ENCODE peak calls at places on chromosome X, in ten cellular contexts. I is IMR-90; X is tibial artery; A is heart right ventricle; D is left lung; U is brain microvascular endothelial cell; H is activated CD8-positive, alpha-beta T cell treated with anti-CD3 and anti-CD28 coated beads for 36 hours; E is CD4-positive, alpha-beta T cell; T is fibroblast of villous mesenchyme; J is astrocyte. N is an unnamed sample.

GRCh38 chrX:5431823-5432222 is 796.8 kb downstream of the NLGN4X start:
- DNase-seq in T (no peak), H (no peak), A (no peak), J (no peak), D (no peak), E (no peak), X (no peak), I (no peak), U (no peak), N (no peak)

GRCh38 chrX:15310117-15310516 is 5.3 kb downstream of the ASB11 start:
- DNase-seq in H (no peak), E (no peak), I (peak), X (peak), T (peak), J (peak), A (peak), U (no peak), D (no peak), N (peak)

GRCh38 chrX:80432863-80433262 is 12.6 kb downstream of the TENT5D start:
- DNase-seq in A (no peak), H (no peak), I (no peak), T (no peak), D (no peak), J (no peak), X (peak), E (no peak), U (no peak), N (no peak)

GRCh38 chrX:134685662-134686061 is 27.4 kb upstream of the PLAC1 start:
- DNase-seq in E (no peak), T (peak), X (no peak), I (peak), H (no peak), A (no peak), D (no peak), J (peak), U (peak), N (peak)

GRCh38 chrX:6851140-6851539 is 296.4 kb upstream of the STS start:
- DNase-seq in E (no peak), I (no peak), U (no peak), X (no peak), A (no peak), H (no peak), T (no peak), J (no peak), D (no peak), N (no peak)

GRCh38 chrX:119389854-119390501 is 9.2 kb upstream of the SLC25A43 start:
- DNase-seq in T (peak), E (no peak), X (no peak), I (no peak), J (no peak), A (no peak), H (no peak), U (no peak), D (no peak), N (no peak)

GRCh38 chrX:137748827-137749226 is 182.9 kb downstream of the ZIC3 start:
- DNase-seq in T (no peak), A (no peak), X (no peak), J (no peak), E (no peak), H (no peak), D (no peak), U (no peak), I (no peak), N (no peak)

GRCh38 chrX:150664290-150664689 is 28.9 kb upstream of the MTMR1 start:
- DNase-seq in I (no peak), E (no peak), U (no peak), J (no peak), X (peak), A (peak), H (no peak), T (no peak), D (no peak), N (no peak)

GRCh38 chrX:101417190-101417589 is 9.2 kb downstream of the HNRNPH2 start:
- DNase-seq in D (no peak), J (no peak), H (no peak), X (no peak), I (no peak), A (no peak), E (no peak), U (no peak), T (peak), N (no peak)

GRCh38 chrX:19867411-19867732 is 20.0 kb downstream of the SH3KBP1 start:
- DNase-seq in J (peak), H (no peak), E (no peak), X (no peak), U (no peak), A (peak), I (peak), T (peak), D (no peak), N (no peak)

GRCh38 chrX:6449946-6450345 is 85.0 kb downstream of the VCX3A start:
- DNase-seq in U (no peak), T (no peak), X (no peak), J (no peak), A (no peak), E (no peak), I (no peak), D (no peak), H (no peak), N (no peak)

GRCh38 chrX:137166591-137166990 is 132.8 kb upstream of the GPR101 start:
- DNase-seq in I (no peak), A (no peak), U (no peak), X (no peak), E (no peak), D (no peak), T (no peak), H (peak), J (no peak), N (no peak)

GRCh38 chrX:13026877-13027652 is 17.4 kb downstream of the FAM9C start:
- DNase-seq in E (no peak), T (no peak), I (no peak), U (no peak), X (no peak), H (peak), A (no peak), D (no peak), J (no peak), N (no peak)

GRCh38 chrX:87687703-87688102 is 170.1 kb downstream of the KLHL4 start:
- DNase-seq in X (no peak), D (no peak), T (no peak), U (no peak), I (no peak), H (no peak), J (no peak), E (no peak), A (no peak), N (no peak)

GRCh38 chrX:25198891-25199290 is 183.1 kb upstream of the ARX start:
- DNase-seq in T (no peak), X (no peak), E (no peak), D (no peak), U (no peak), H (no peak), I (no peak), J (no peak), A (no peak), N (no peak)

GRCh38 chrX:154534526-154535322 is 11.9 kb downstream of the G6PD start:
- DNase-seq in U (peak), J (peak), D (peak), T (peak), A (peak), I (peak), E (peak), X (peak), H (peak), N (peak)

GRCh38 chrX:152895724-152896420 is 2.0 kb upstream of the ZNF185 start:
- DNase-seq in I (no peak), X (no peak), D (no peak), E (no peak), T (no peak), U (no peak), J (no peak), H (no peak), A (no peak), N (no peak)

GRCh38 chrX:104347860-104348259 is 93.1 kb upstream of the ESX1 start:
- DNase-seq in X (no peak), E (no peak), U (no peak), H (no peak), D (no peak), T (peak), J (peak), A (no peak), I (no peak), N (no peak)

GRCh38 chrX:85108165-85108564 is 104.5 kb downstream of the APOOL start:
- DNase-seq in U (no peak), H (no peak), E (no peak), I (no peak), J (no peak), A (no peak), T (no peak), D (no peak), X (no peak), N (no peak)

GRCh38 chrX:8845060-8845459 is 43.9 kb upstream of the FAM9A start:
- DNase-seq in U (peak), H (no peak), D (no peak), J (peak), A (no peak), I (peak), T (peak), X (no peak), E (no peak), N (peak)

GRCh38 chrX:143306991-143307965 is 210.0 kb downstream of the SPANXN3 start:
- DNase-seq in T (no peak), E (no peak), J (no peak), U (no peak), A (no peak), D (no peak), H (no peak), X (no peak), I (no peak), N (no peak)

GRCh38 chrX:17860811-17861495 is at the start of gene RAI2:
- DNase-seq in X (peak), U (no peak), D (peak), I (no peak), T (no peak), H (peak), J (no peak), E (peak), A (peak), N (no peak)

GRCh38 chrX:20530319-20530979 is 263.7 kb upstream of the RPS6KA3 start:
- DNase-seq in E (peak), J (no peak), X (peak), U (peak), D (no peak), A (peak), H (peak), I (peak), T (peak), N (peak)

GRCh38 chrX:154730271-154730883 is 20.5 kb downstream of the GAB3 start:
- DNase-seq in H (no peak), D (no peak), I (peak), T (peak), X (no peak), J (peak), A (peak), E (no peak), U (peak), N (peak)

GRCh38 chrX:20362268-20363002 is 95.7 kb upstream of the RPS6KA3 start:
- DNase-seq in I (peak), X (no peak), U (peak), J (peak), E (no peak), T (peak), A (no peak), D (no peak), H (no peak), N (peak)

GRCh38 chrX:34341814-34342213 is 209.7 kb upstream of the FAM47A start:
- DNase-seq in H (no peak), A (no peak), T (no peak), E (no peak), I (no peak), X (no peak), D (no peak), U (no peak), J (no peak), N (no peak)

GRCh38 chrX:3777416-3777815 is 64.0 kb upstream of the PRKX start:
- DNase-seq in A (no peak), U (no peak), J (no peak), X (no peak), D (no peak), T (no peak), E (no peak), I (no peak), H (no peak), N (no peak)

GRCh38 chrX:69229436-69229835 is 64.2 kb upstream of the PJA1 start:
- DNase-seq in U (peak), T (peak), J (peak), D (no peak), I (peak), E (no peak), A (no peak), X (no peak), H (no peak), N (peak)

GRCh38 chrX:114906978-114907510 is 110.4 kb downstream of the IL13RA2 start:
- DNase-seq in T (no peak), H (no peak), I (no peak), U (no peak), E (no peak), D (no peak), X (no peak), A (no peak), J (no peak), N (no peak)

GRCh38 chrX:49165901-49166881 is 3.6 kb downstream of the MAGIX start:
- DNase-seq in T (peak), X (peak), A (peak), D (peak), J (peak), U (peak), H (peak), E (peak), I (peak), N (peak)

GRCh38 chrX:41475611-41476241 is 28.6 kb downstream of the NYX start:
- DNase-seq in E (no peak), T (peak), H (no peak), I (no peak), J (no peak), X (no peak), U (no peak), D (no peak), A (no peak), N (no peak)

GRCh38 chrX:30572004-30572403 is 5.6 kb downstream of the TASL start:
- DNase-seq in J (no peak), D (no peak), I (no peak), U (no peak), X (no peak), H (no peak), E (no peak), T (no peak), A (no peak), N (no peak)

GRCh38 chrX:129931411-129932136 is 25.6 kb downstream of the UTP14A start:
- DNase-seq in X (peak), D (peak), A (peak), E (peak), H (peak), I (peak), U (peak), J (peak), T (peak), N (peak)

GRCh38 chrX:81957900-81958545 is 756.1 kb downstream of the SH3BGRL start:
- DNase-seq in E (no peak), X (no peak), D (no peak), U (no peak), H (peak), T (no peak), I (peak), A (no peak), J (no peak), N (no peak)

GRCh38 chrX:135477576-135477975 is 42.9 kb upstream of the INTS6L start:
- DNase-seq in T (peak), H (peak), D (no peak), X (peak), I (peak), J (peak), E (peak), A (peak), U (peak), N (peak)

GRCh38 chrX:39261446-39262147 is 460.3 kb downstream of the MID1IP1 start:
- DNase-seq in E (peak), T (peak), I (no peak), H (peak), U (peak), D (no peak), J (peak), A (peak), X (no peak), N (peak)
- TF ChIP-seq CTCF in E (peak), T (peak), I (peak), H (peak), U (peak), D (peak), J (peak), A (peak), X (peak), N (peak)

GRCh38 chrX:109472939-109473713 is 8.8 kb downstream of the GUCY2F start:
- DNase-seq in D (no peak), X (no peak), T (peak), H (peak), E (no peak), A (peak), U (peak), I (peak), J (peak), N (peak)
- TF ChIP-seq CTCF in D (no peak), X (no peak), T (no peak), H (no peak), E (no peak), A (no peak), U (peak), I (peak), J (peak), N (peak)

DNA sequence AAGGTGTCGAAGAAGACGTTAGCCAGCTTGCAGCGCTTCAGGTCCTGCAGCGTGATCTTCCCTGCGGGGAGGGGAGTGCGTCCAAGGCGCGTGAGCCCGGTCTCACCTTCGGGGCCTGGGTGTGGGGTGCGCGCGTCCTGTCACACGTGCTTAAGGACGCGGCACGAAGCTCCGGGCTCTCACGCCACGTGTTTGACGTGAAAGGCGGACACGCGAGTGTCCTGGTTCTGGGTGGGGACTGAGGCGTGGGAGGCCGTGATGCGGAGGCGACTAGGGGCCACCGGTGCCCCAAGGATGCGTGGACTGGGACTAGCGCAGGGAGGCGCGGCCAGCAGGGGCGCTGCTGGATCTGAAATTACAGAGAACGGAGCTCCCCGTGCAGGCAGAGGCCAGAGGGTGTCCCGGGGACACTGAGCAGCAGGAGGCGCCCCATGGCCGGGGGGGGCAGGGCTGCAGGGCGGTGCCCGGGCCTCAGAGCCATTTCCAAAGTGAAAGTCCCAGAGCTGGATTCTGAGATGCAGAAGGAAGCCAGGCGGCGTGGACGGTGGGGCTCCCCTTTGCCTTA is 20.3 kb upstream of the GTPBP6 start:
- DNase-seq in J (no peak), E (no peak), X (no peak), U (no peak), T (no peak), A (no peak), H (no peak), D (peak), I (no peak), N (no peak)
- TF ChIP-seq CTCF in J (no peak), E (no peak), X (no peak), U (no peak), T (no peak), A (no peak), H (no peak), D (no peak), I (no peak), N (peak)

DNA sequence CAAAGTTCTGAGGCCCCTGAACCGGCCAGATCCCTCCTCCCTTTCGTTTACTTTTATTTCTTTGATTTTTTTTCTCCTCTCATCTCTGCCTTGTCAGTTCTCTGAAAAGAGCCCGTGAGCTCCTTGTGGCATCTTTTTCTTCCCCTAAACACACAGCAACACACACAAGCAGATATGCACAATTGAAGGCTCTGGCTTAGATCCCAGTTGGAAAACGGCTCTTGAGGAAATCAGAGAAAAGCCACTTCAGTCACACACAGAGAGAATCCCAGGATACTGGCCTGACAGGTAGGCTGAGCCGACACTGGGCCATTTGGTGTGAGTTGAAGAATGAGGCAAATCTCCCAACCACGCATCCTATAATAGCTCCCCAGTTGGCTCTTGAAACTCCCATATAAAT is 12.9 kb downstream of the DIPK2B start:
- DNase-seq in J (no peak), U (no peak), E (no peak), H (no peak), I (no peak), D (no peak), A (no peak), X (no peak), T (no peak), N (no peak)
- TF ChIP-seq CTCF in J (no peak), U (no peak), E (no peak), H (no peak), I (no peak), D (no peak), A (no peak), X (no peak), T (no peak), N (no peak)

DNA sequence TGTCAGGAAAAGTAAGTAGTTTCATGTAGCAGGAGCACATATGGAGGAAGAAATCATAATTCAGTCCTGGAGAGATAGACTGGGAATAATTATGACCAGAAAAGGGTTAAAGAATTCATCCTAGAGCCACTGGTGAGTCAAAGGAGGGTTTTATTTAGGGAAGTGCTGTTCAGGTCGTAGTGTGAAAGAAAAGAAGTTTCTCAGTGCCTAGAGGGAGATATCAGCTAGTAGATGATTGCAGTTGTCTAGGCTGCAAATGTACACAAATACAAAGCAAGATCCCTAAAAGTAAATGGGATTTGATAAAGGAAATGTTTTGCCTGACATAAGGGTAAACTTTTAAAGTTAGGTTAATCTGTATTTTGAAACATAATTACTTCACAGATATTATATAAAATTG is 403.2 kb downstream of the ACTRT1 start:
- DNase-seq in U (no peak), E (no peak), X (no peak), D (no peak), A (no peak), J (no peak), H (no peak), I (no peak), T (no peak), N (no peak)
- TF ChIP-seq CTCF in U (no peak), E (no peak), X (no peak), D (no peak), A (no peak), J (no peak), H (no peak), I (no peak), T (no peak), N (no peak)

DNA sequence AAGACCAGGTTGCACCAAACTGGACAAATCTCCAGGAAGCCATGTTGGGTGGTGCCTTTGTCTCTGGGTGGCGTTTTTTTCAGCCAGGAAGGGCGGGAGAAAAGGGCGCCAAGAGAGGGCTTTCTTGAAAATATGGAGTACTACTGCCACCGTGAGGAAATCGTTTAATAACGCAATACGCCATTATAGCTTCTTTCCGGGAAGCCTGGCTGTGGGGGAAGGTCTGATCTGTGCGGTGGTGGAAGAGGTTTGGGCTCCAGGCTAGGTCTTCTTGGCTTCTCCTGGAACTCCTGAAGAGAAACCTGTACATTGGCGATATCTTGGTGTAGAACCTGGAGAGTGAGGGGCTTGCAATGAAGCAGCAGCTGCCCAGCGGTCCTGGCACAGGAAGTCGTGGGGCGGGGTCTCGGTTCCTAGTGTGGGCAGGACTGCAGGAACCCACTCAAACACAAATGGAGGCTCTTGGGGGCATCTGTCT is 202.7 kb downstream of the OR13H1 start:
- DNase-seq in H (no peak), X (no peak), I (peak), J (peak), U (peak), A (peak), T (peak), E (no peak), D (no peak), N (no peak)
- TF ChIP-seq CTCF in H (no peak), X (no peak), I (peak), J (no peak), U (peak), A (peak), T (peak), E (no peak), D (peak), N (peak)

N was measured in HFFc6.